ENCODE peak calls at places on chromosomes 6 and 20, in ten cellular contexts. X is CD8-positive, alpha-beta T cell; E is GM23248; M is thoracic aorta; G is GM23338; C is neuronal stem cell; V is HCT116; U is CD4-positive, alpha-beta T cell; L is fibroblast of lung; K is IMR-90. F is an unnamed sample.

GRCh38 chr6:27742833-27743573 is 169.2 kb downstream of the OR2B2 start:
- DNase-seq in X (no peak), E (no peak), M (no peak), G (no peak), C (no peak), V (no peak), U (no peak), L (no peak), K (no peak), F (no peak)

GRCh38 chr6:128244751-128245405 is 275.5 kb downstream of the PTPRK start:
- DNase-seq in X (no peak), E (no peak), M (no peak), G (no peak), C (no peak), V (no peak), U (no peak), L (peak), K (peak), F (no peak)

GRCh38 chr6:25777031-25777430 is 22.5 kb downstream of the SLC17A4 start:
- DNase-seq in X (no peak), E (no peak), M (no peak), G (peak), C (no peak), V (no peak), U (no peak), L (no peak), K (no peak), F (no peak)

GRCh38 chr20:62943396-62943795 is 5.4 kb downstream of the GID8 start:
- DNase-seq in X (no peak), E (no peak), M (no peak), G (no peak), C (no peak), V (no peak), U (no peak), L (no peak), K (no peak), F (no peak)

GRCh38 chr6:137316626-137317025 is 97.4 kb upstream of the IFNGR1 start:
- DNase-seq in X (no peak), E (peak), M (no peak), G (no peak), C (no peak), V (no peak), U (no peak), L (no peak), K (no peak), F (no peak)

GRCh38 chr20:53738039-53738944 is 144.7 kb upstream of the ZNF217 start:
- DNase-seq in X (no peak), E (peak), M (no peak), G (peak), C (no peak), V (no peak), U (no peak), L (peak), K (peak), F (peak)

GRCh38 chr20:49483018-49483705 is 694 bp upstream of the KCNB1 start:
- DNase-seq in X (no peak), E (no peak), M (no peak), G (peak), C (peak), V (no peak), U (no peak), L (no peak), K (no peak), F (no peak)

GRCh38 chr6:138572200-138572875 is 73.0 kb upstream of the NHSL1 start:
- DNase-seq in X (no peak), E (peak), M (no peak), G (peak), C (peak), V (no peak), U (no peak), L (peak), K (peak), F (peak)

GRCh38 chr6:19417713-19418112 is 419.5 kb upstream of the ID4 start:
- DNase-seq in X (no peak), E (peak), M (no peak), G (no peak), C (no peak), V (peak), U (no peak), L (peak), K (peak), F (no peak)

GRCh38 chr6:31270788-31271640 is 878 bp downstream of the HLA-C start:
- DNase-seq in X (peak), E (peak), M (no peak), G (peak), C (peak), V (no peak), U (peak), L (peak), K (peak), F (no peak)

GRCh38 chr20:45685896-45686295 is 15.9 kb upstream of the WFDC11 start:
- DNase-seq in X (no peak), E (peak), M (no peak), G (peak), C (no peak), V (no peak), U (no peak), L (no peak), K (no peak), F (no peak)

GRCh38 chr20:49460916-49461315 is 21.6 kb downstream of the KCNB1 start:
- DNase-seq in X (no peak), E (no peak), M (no peak), G (no peak), C (no peak), V (no peak), U (no peak), L (peak), K (no peak), F (peak)

GRCh38 chr20:64171211-64171610 is 7.0 kb downstream of the MYT1 start:
- DNase-seq in X (no peak), E (no peak), M (no peak), G (no peak), C (no peak), V (no peak), U (no peak), L (no peak), K (no peak), F (no peak)

GRCh38 chr20:45890077-45890996 is 671 bp downstream of the NEURL2 start:
- DNase-seq in X (no peak), E (peak), M (peak), G (peak), C (peak), V (no peak), U (peak), L (peak), K (peak), F (peak)

GRCh38 chr6:80197474-80197873 is 91.0 kb downstream of the BCKDHB start:
- DNase-seq in X (no peak), E (peak), M (no peak), G (no peak), C (no peak), V (no peak), U (no peak), L (peak), K (peak), F (no peak)

GRCh38 chr6:7758456-7758855 is 32.6 kb downstream of the BMP6 start:
- DNase-seq in X (no peak), E (peak), M (no peak), G (no peak), C (no peak), V (peak), U (no peak), L (peak), K (peak), F (no peak)

GRCh38 chr6:42618686-42619085 is 54.9 kb downstream of the UBR2 start:
- DNase-seq in X (no peak), E (peak), M (no peak), G (peak), C (no peak), V (no peak), U (no peak), L (peak), K (peak), F (no peak)

GRCh38 chr6:124197148-124197547 is 393.5 kb downstream of the NKAIN2 start:
- DNase-seq in X (no peak), E (no peak), M (no peak), G (peak), C (no peak), V (no peak), U (no peak), L (no peak), K (no peak), F (no peak)

GRCh38 chr20:50538276-50538675 is 28.1 kb downstream of the PTPN1 start:
- DNase-seq in X (no peak), E (no peak), M (no peak), G (no peak), C (no peak), V (no peak), U (no peak), L (no peak), K (no peak), F (no peak)

GRCh38 chr6:136445063-136445462 is 105.2 kb downstream of the MAP7 start:
- DNase-seq in X (no peak), E (no peak), M (no peak), G (no peak), C (no peak), V (no peak), U (no peak), L (no peak), K (no peak), F (no peak)

GRCh38 chr6:45433533-45434400 is 56.0 kb upstream of the SUPT3H start:
- DNase-seq in X (no peak), E (no peak), M (no peak), G (no peak), C (no peak), V (no peak), U (no peak), L (no peak), K (no peak), F (no peak)

GRCh38 chr6:144493035-144493910 is 208.1 kb downstream of the UTRN start:
- DNase-seq in X (no peak), E (peak), M (no peak), G (no peak), C (no peak), V (no peak), U (no peak), L (peak), K (peak), F (no peak)

GRCh38 chr6:162474722-162475121 is 252.8 kb downstream of the PRKN start:
- DNase-seq in X (no peak), E (no peak), M (no peak), G (no peak), C (no peak), V (no peak), U (no peak), L (no peak), K (no peak), F (no peak)

GRCh38 chr6:26021350-26022165 is 59.0 kb downstream of the TRIM38 start:
- DNase-seq in X (peak), E (peak), M (peak), G (peak), C (peak), V (peak), U (peak), L (peak), K (peak), F (peak)

GRCh38 chr6:129575378-129576118 is 134.4 kb downstream of the ARHGAP18 start:
- DNase-seq in X (no peak), E (peak), M (no peak), G (peak), C (peak), V (peak), U (no peak), L (peak), K (peak), F (no peak)

GRCh38 chr20:48816282-48816860 is 11.4 kb downstream of the PREX1 start:
- DNase-seq in X (no peak), E (no peak), M (no peak), G (no peak), C (no peak), V (no peak), U (no peak), L (no peak), K (no peak), F (no peak)

GRCh38 chr6:132068766-132069165 is 117.6 kb upstream of the CCN2 start:
- DNase-seq in X (no peak), E (no peak), M (no peak), G (no peak), C (no peak), V (no peak), U (no peak), L (no peak), K (peak), F (no peak)

GRCh38 chr20:43534016-43534415 is 24.8 kb upstream of the SGK2 start:
- DNase-seq in X (no peak), E (no peak), M (no peak), G (no peak), C (no peak), V (no peak), U (no peak), L (no peak), K (no peak), F (no peak)

GRCh38 chr6:55963301-55963700 is 87.9 kb upstream of the BMP5 start:
- DNase-seq in X (no peak), E (peak), M (no peak), G (peak), C (no peak), V (peak), U (no peak), L (no peak), K (no peak), F (no peak)

GRCh38 chr6:169398342-169399105 is 144.9 kb upstream of the THBS2 start:
- DNase-seq in X (no peak), E (peak), M (no peak), G (no peak), C (no peak), V (no peak), U (no peak), L (no peak), K (no peak), F (no peak)

GRCh38 chr20:3038454-3038853 is 5.0 kb upstream of the GNRH2 start:
- DNase-seq in X (no peak), E (no peak), M (no peak), G (no peak), C (no peak), V (no peak), U (no peak), L (no peak), K (no peak), F (no peak)

GRCh38 chr20:9021699-9022098 is 47.2 kb upstream of the PLCB4 start:
- DNase-seq in X (no peak), E (no peak), M (no peak), G (peak), C (no peak), V (no peak), U (no peak), L (peak), K (peak), F (no peak)

GRCh38 chr6:30782425-30783014 is 38.2 kb upstream of the IER3 start:
- DNase-seq in X (no peak), E (peak), M (no peak), G (no peak), C (no peak), V (peak), U (no peak), L (peak), K (peak), F (no peak)

GRCh38 chr6:44036699-44037101 is 90.6 kb downstream of the MRPL14 start:
- DNase-seq in X (no peak), E (no peak), M (no peak), G (no peak), C (no peak), V (no peak), U (no peak), L (no peak), K (no peak), F (no peak)

GRCh38 chr20:38211200-38212097 is 46.4 kb upstream of the TGM2 start:
- DNase-seq in X (no peak), E (peak), M (no peak), G (no peak), C (no peak), V (no peak), U (no peak), L (no peak), K (no peak), F (no peak)

DNA sequence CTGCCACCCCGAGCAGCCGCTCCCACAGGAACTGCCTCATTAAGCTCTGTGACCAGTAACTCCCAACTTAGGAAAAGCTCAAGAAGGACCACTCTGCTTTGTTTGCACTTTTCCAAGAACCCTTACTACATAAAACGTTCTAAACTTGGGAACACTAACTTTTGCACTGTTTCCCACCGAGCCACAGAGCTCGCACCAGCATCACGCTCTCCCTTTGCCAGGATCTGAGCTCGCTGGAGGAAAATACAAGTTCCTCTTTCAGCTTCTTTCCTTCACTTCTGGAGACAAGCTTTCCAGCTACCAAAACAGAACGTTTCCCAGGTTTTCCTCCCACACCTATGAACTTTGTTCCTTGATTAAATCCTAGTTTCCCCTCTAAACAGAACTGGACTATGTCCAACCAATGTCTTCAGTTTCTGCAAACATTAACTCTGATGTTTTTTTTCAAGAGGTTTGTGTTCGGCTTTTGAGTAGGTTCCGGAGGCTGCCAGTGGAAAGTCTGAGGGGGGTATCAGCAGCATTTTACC is 135.3 kb downstream of the LY86 start:
- DNase-seq in X (no peak), E (no peak), M (no peak), G (no peak), C (no peak), V (no peak), U (no peak), L (no peak), K (no peak), F (no peak)
- H3K27ac ChIP-seq in X (no peak), E (peak), M (peak), G (peak), C (no peak), V (no peak), U (no peak), L (peak), K (no peak), F (peak)

GRCh38 chr6:111591901-111592461 is 13.7 kb downstream of the TRAF3IP2 start:
- DNase-seq in X (no peak), E (peak), M (no peak), G (no peak), C (no peak), V (no peak), U (no peak), L (peak), K (no peak), F (no peak)

GRCh38 chr6:111589366-111589765 is 16.3 kb downstream of the TRAF3IP2 start:
- DNase-seq in X (no peak), E (peak), M (peak), G (no peak), C (no peak), V (peak), U (no peak), L (peak), K (peak), F (no peak)

GRCh38 chr6:111588366-111588765 is 17.3 kb downstream of the TRAF3IP2 start:
- DNase-seq in X (no peak), E (peak), M (no peak), G (no peak), C (no peak), V (no peak), U (no peak), L (peak), K (no peak), F (no peak)

GRCh38 chr6:111591370-111591900 is 14.2 kb downstream of the TRAF3IP2 start:
- DNase-seq in X (no peak), E (peak), M (peak), G (no peak), C (no peak), V (peak), U (no peak), L (peak), K (peak), F (peak)

GRCh38 chr6:111590209-111590955 is 15.3 kb downstream of the TRAF3IP2 start:
- DNase-seq in X (no peak), E (peak), M (no peak), G (no peak), C (no peak), V (no peak), U (no peak), L (no peak), K (peak), F (no peak)
- H3K27ac ChIP-seq in X (no peak), E (peak), M (peak), G (no peak), C (no peak), V (no peak), U (no peak), L (peak), K (peak), F (peak)

DNA sequence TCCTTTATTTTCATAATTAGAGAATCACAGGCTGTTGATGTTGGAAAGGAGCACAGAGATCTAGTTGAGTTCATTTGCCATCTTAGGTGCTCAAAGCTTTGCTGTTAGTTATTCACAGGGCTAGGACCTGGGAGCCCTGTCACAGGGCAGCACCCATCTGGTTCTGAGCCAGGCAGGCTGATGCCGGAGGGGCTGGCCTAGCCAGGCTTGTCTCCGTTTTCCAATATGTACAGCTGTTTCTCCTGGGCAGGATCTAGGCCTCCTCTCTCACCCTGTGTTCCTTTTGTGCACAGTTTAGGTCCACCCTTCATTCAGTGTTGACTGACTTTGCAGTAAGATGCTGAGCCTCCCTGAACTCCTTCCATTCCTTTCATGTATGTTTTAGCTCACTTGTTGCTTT is 33.4 kb downstream of the LRRC1 start:
- DNase-seq in X (no peak), E (peak), M (no peak), G (no peak), C (no peak), V (no peak), U (no peak), L (no peak), K (no peak), F (no peak)
- H3K27ac ChIP-seq in X (no peak), E (peak), M (peak), G (no peak), C (no peak), V (no peak), U (no peak), L (no peak), K (no peak), F (no peak)

GRCh38 chr20:60921021-60921622 is 330.9 kb upstream of the CDH4 start:
- DNase-seq in X (peak), E (no peak), M (no peak), G (peak), C (no peak), V (no peak), U (no peak), L (peak), K (peak), F (no peak)
- H3K27ac ChIP-seq in X (no peak), E (no peak), M (no peak), G (no peak), C (no peak), V (no peak), U (no peak), L (no peak), K (no peak), F (no peak)

GRCh38 chr20:59749293-59749680 is 144.9 kb downstream of the PHACTR3 start:
- DNase-seq in X (no peak), E (peak), M (no peak), G (no peak), C (no peak), V (no peak), U (no peak), L (peak), K (peak), F (no peak)
- H3K27ac ChIP-seq in X (no peak), E (peak), M (peak), G (no peak), C (no peak), V (no peak), U (no peak), L (peak), K (no peak), F (peak)

DNA sequence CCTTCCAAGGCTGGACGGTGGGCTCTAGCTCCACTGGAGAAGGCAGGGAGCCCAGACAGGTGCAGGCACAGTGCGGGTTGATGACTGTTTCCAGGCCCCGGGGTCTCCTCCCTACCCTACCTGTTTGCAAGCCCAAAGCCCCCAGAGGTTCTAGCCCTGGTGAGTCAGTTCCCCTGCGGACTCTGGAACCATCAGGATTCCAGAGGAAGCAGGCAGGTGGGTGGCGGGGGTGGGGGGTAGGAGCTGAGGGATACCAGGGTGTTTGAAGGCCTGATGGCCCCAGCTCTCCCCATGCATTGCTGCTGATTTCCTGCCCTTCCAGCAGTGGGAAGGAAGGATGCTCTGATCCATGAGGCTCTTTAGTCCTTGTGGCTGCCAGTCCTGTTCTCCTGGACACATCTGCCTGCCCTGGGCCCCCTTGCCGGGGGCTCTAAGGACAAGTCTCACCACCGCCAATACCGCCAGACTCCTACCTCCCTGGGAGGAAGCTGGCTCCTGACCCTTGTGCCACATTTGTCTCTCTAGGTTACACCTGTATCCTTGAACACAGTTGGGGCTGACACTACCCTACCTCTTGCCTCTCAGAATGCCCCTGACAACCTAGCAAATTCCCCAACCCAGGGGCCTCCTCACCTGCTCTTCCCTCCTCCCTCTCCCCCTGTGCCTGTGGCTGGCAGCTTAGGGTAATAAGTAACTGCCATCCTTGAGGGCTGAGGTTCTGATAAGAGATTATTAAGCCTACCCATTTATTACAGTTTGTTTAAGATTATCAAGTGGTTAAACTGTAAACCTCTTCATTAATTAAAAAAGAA is 21.6 kb downstream of the KCNK5 start:
- DNase-seq in X (no peak), E (no peak), M (no peak), G (no peak), C (no peak), V (no peak), U (no peak), L (no peak), K (no peak), F (no peak)
- H3K27ac ChIP-seq in X (no peak), E (no peak), M (no peak), G (no peak), C (no peak), V (no peak), U (no peak), L (no peak), K (no peak), F (no peak)